ENCODE peak calls at places on chromosomes 2 and 18, in ten cellular contexts. N, J, G, C, Q, Z, E, H, D and L are unnamed samples.

GRCh38 chr2:11250400-11251277 is 93.8 kb downstream of the ROCK2 start:
- DNase-seq in N (no peak), J (no peak), G (no peak), C (no peak), Q (no peak), Z (no peak), E (no peak), H (no peak), D (no peak), L (peak)

GRCh38 chr2:190627881-190628412 is 20.9 kb upstream of the NAB1 start:
- DNase-seq in N (peak), J (no peak), G (no peak), C (no peak), Q (peak), Z (no peak), E (no peak), H (no peak), D (no peak), L (peak)

GRCh38 chr2:88005776-88006175 is 10.6 kb downstream of the RNU2-63P start:
- DNase-seq in N (no peak), J (peak), G (no peak), C (no peak), Q (no peak), Z (no peak), E (no peak), H (no peak), D (no peak), L (no peak)

GRCh38 chr2:50223643-50224042 is 808.3 kb downstream of the NRXN1 start:
- DNase-seq in N (no peak), J (no peak), G (no peak), C (no peak), Q (no peak), Z (no peak), E (no peak), H (no peak), D (no peak), L (no peak)

GRCh38 chr2:222057249-222058073 is 241.3 kb downstream of the PAX3 start:
- DNase-seq in N (peak), J (no peak), G (no peak), C (no peak), Q (no peak), Z (no peak), E (no peak), H (no peak), D (no peak), L (peak)

GRCh38 chr2:232235716-232236115 is 142.8 kb upstream of the ALPP start:
- DNase-seq in N (peak), J (no peak), G (no peak), C (no peak), Q (no peak), Z (no peak), E (no peak), H (no peak), D (no peak), L (no peak)

GRCh38 chr2:164757934-164758695 is 83.5 kb downstream of the COBLL1 start:
- DNase-seq in N (no peak), J (no peak), G (no peak), C (no peak), Q (no peak), Z (no peak), E (no peak), H (no peak), D (peak), L (no peak)

GRCh38 chr2:160477032-160477431 is 16.6 kb downstream of the RBMS1 start:
- DNase-seq in N (no peak), J (no peak), G (no peak), C (no peak), Q (no peak), Z (no peak), E (no peak), H (no peak), D (no peak), L (no peak)

GRCh38 chr18:58858591-58859468 is 5.8 kb upstream of the ZNF532 start:
- DNase-seq in N (no peak), J (peak), G (no peak), C (no peak), Q (no peak), Z (no peak), E (no peak), H (peak), D (no peak), L (no peak)

GRCh38 chr2:159904127-159904564 is 106.1 kb upstream of the CD302 start:
- DNase-seq in N (peak), J (no peak), G (no peak), C (no peak), Q (peak), Z (no peak), E (no peak), H (no peak), D (no peak), L (peak)

GRCh38 chr2:176126929-176127768 is 2.4 kb upstream of the HOXD8 start:
- DNase-seq in N (peak), J (no peak), G (peak), C (no peak), Q (no peak), Z (no peak), E (no peak), H (peak), D (peak), L (peak)

GRCh38 chr2:60294901-60295590 is 258.4 kb downstream of the BCL11A start:
- DNase-seq in N (no peak), J (peak), G (no peak), C (no peak), Q (no peak), Z (no peak), E (no peak), H (no peak), D (peak), L (no peak)

GRCh38 chr2:205585451-205586045 is 96.8 kb upstream of the NRP2 start:
- DNase-seq in N (no peak), J (no peak), G (no peak), C (no peak), Q (no peak), Z (no peak), E (no peak), H (no peak), D (no peak), L (no peak)

GRCh38 chr2:110812726-110813645 is 80.6 kb downstream of the ACOXL start:
- DNase-seq in N (no peak), J (no peak), G (no peak), C (no peak), Q (no peak), Z (no peak), E (no peak), H (no peak), D (no peak), L (no peak)

GRCh38 chr2:23452853-23453420 is 68.0 kb downstream of the KLHL29 start:
- DNase-seq in N (no peak), J (peak), G (no peak), C (peak), Q (no peak), Z (peak), E (no peak), H (peak), D (no peak), L (no peak)

GRCh38 chr2:133819906-133820305 is 251.6 kb upstream of the NCKAP5 start:
- DNase-seq in N (no peak), J (no peak), G (no peak), C (no peak), Q (no peak), Z (no peak), E (no peak), H (no peak), D (no peak), L (no peak)

GRCh38 chr2:69272803-69273471 is 114.1 kb downstream of the GFPT1 start:
- DNase-seq in N (peak), J (no peak), G (no peak), C (no peak), Q (no peak), Z (no peak), E (no peak), H (no peak), D (peak), L (peak)

GRCh38 chr18:79863946-79864725 is 66.4 kb downstream of the KCNG2 start:
- DNase-seq in N (peak), J (peak), G (peak), C (no peak), Q (peak), Z (no peak), E (no peak), H (no peak), D (no peak), L (no peak)

GRCh38 chr2:135149251-135149650 is 97.2 kb downstream of the RAB3GAP1 start:
- DNase-seq in N (no peak), J (no peak), G (no peak), C (no peak), Q (no peak), Z (no peak), E (no peak), H (no peak), D (peak), L (peak)

GRCh38 chr2:69683170-69683971 is 39.8 kb upstream of the AAK1 start:
- DNase-seq in N (no peak), J (no peak), G (no peak), C (peak), Q (no peak), Z (no peak), E (no peak), H (no peak), D (peak), L (peak)

GRCh38 chr18:79056827-79057367 is 12.3 kb upstream of the ATP9B start:
- DNase-seq in N (no peak), J (no peak), G (no peak), C (no peak), Q (no peak), Z (no peak), E (no peak), H (no peak), D (no peak), L (no peak)

GRCh38 chr2:127453392-127454171 is 35.4 kb downstream of the PROC start:
- DNase-seq in N (peak), J (no peak), G (no peak), C (no peak), Q (no peak), Z (no peak), E (no peak), H (no peak), D (peak), L (peak)

GRCh38 chr2:236634203-236634602 is 64.6 kb downstream of the ACKR3 start:
- DNase-seq in N (no peak), J (no peak), G (no peak), C (no peak), Q (no peak), Z (no peak), E (no peak), H (no peak), D (no peak), L (no peak)

GRCh38 chr2:211724933-211725332 is 813.7 kb downstream of the ERBB4 start:
- DNase-seq in N (no peak), J (no peak), G (no peak), C (no peak), Q (no peak), Z (no peak), E (no peak), H (no peak), D (no peak), L (no peak)

GRCh38 chr2:99957724-99958123 is 184.7 kb downstream of the AFF3 start:
- DNase-seq in N (no peak), J (no peak), G (no peak), C (no peak), Q (no peak), Z (no peak), E (no peak), H (no peak), D (no peak), L (no peak)

GRCh38 chr2:202377308-202377736 is 1.2 kb downstream of the BMPR2 start:
- DNase-seq in N (peak), J (no peak), G (peak), C (no peak), Q (peak), Z (no peak), E (no peak), H (peak), D (peak), L (peak)

GRCh38 chr2:192286093-192286701 is 91.5 kb upstream of the TMEFF2 start:
- DNase-seq in N (peak), J (no peak), G (no peak), C (no peak), Q (no peak), Z (no peak), E (peak), H (no peak), D (peak), L (peak)

GRCh38 chr2:169828141-169828811 is 1.0 kb downstream of the UBR3 start:
- DNase-seq in N (peak), J (no peak), G (no peak), C (no peak), Q (no peak), Z (peak), E (no peak), H (peak), D (peak), L (peak)

GRCh38 chr2:95158891-95159619 is 593 bp downstream of the ZNF514 start:
- DNase-seq in N (peak), J (no peak), G (peak), C (no peak), Q (peak), Z (no peak), E (no peak), H (peak), D (peak), L (peak)

GRCh38 chr2:126889501-126890135 is 9.1 kb upstream of the TEX51 start:
- DNase-seq in N (no peak), J (no peak), G (no peak), C (no peak), Q (peak), Z (no peak), E (no peak), H (no peak), D (no peak), L (no peak)

GRCh38 chr2:232458661-232459418 is 2.9 kb downstream of the ALPI start:
- DNase-seq in N (peak), J (no peak), G (no peak), C (no peak), Q (peak), Z (no peak), E (no peak), H (peak), D (no peak), L (no peak)

GRCh38 chr18:9333441-9334350 is 877 bp upstream of the TWSG1 start:
- DNase-seq in N (peak), J (no peak), G (no peak), C (no peak), Q (peak), Z (no peak), E (no peak), H (peak), D (no peak), L (peak)

DNA sequence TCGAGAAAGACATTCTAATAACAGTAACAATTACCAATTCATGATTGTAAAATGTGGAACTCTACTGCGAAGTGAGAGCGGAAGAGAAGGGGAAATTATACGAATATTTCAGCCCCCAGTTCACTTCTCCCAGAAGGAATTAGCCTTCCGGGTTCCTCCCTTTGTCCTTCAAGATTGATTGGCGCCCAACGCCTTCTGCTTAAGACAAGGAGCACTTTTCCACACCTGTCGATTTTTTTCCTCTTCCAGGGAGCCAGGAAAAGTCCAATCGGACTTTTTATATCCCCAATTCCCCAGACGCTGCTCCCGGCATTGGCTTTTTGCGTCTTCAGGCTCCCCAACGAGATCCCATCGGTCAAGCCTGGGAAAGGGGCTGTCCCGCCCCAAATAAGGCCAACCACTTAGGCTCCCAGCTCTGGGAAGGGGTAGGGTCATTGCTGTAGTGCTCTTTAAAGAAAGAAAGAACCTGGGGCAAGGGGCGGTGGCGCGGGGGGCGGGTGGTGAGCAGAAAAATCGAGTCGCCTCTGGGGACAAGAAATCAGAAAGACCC is 1.5 kb downstream of the DSC2 start:
- DNase-seq in N (peak), J (peak), G (no peak), C (no peak), Q (peak), Z (no peak), E (no peak), H (no peak), D (peak), L (no peak)
- H3K4me3 ChIP-seq in N (peak), J (peak), G (peak), C (no peak), Q (peak), Z (no peak), E (peak), H (peak), D (peak), L (no peak)

GRCh38 chr2:224195954-224196571 is 157.0 kb upstream of the SERPINE2 start:
- DNase-seq in N (no peak), J (no peak), G (no peak), C (no peak), Q (no peak), Z (no peak), E (no peak), H (peak), D (no peak), L (no peak)
- TF ChIP-seq POLR2AphosphoS5 in N (no peak), J (no peak), G (no peak), C (no peak), Q (no peak), Z (no peak), E (no peak), H (no peak), D (no peak), L (no peak)

DNA sequence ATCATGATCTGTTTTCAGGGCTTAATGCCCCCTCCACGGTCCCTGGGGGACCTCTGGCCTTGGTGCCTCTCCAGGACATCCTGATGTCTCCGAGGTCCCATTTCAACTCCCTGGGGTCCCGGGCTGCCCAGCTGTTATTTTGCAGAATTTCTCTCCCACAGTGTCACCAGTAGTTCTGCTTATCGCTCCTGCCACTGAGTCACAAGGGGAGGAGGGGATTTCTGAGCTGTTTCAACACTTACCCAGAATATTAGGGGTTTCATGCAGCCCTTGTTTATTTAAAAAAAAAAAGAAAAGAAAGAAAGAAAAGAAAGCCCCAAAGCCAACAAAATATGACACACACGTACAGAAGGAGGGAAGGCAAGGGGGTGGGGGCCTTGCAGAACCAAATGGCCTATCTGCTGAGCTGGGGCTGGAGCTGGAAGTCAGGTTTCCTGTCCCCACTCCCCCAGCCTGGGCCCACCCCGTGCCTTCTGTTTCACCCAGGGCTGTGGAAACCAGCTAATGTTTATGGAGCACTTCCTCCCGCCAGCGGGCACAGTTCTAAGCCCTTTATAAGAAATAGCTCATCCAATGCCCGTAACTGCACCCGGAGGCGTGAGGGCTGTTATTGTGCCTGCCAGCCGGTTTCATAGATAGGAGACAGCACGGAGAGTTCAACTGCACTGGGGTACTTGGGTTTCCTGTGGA is 8.4 kb upstream of the ARID5A start:
- DNase-seq in N (no peak), J (no peak), G (no peak), C (no peak), Q (peak), Z (peak), E (no peak), H (peak), D (no peak), L (peak)
- H3K4me3 ChIP-seq in N (peak), J (peak), G (peak), C (no peak), Q (peak), Z (peak), E (no peak), H (peak), D (no peak), L (peak)

DNA sequence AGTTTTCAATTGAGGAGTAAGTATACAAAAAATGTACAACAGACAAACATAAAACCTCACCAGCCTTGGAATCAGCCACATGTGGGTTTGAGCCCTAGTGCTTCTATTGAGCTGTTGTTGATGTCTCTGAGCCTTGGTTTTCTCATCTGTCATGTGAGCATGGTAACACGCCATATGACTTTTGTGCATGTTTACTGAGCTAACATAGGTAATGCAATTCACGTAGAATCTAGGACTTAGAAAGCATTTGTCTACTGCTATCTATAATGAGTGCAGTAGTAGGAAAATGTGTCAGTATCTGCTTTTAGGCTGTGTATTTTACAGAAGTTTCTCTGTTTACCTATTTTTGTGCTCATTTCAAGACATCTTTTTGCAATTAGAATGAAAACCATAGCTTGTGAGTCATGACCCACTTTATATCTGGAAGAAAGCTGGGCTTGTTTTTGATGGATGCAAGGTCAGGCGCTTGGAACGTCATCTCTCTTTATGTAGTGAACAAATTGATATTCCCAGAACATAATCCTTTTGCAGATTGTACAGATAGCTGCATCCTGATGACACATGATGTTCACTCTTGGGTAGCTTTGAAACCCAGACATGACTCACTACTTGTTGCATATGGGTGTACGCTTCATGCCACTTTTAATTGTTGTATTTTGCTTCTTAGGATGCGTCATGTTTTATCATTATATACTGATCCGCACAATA is 94.3 kb downstream of the RNF144A start:
- DNase-seq in N (no peak), J (no peak), G (no peak), C (no peak), Q (no peak), Z (no peak), E (no peak), H (no peak), D (no peak), L (no peak)
- TF ChIP-seq POLR2AphosphoS5 in N (no peak), J (no peak), G (no peak), C (no peak), Q (no peak), Z (no peak), E (no peak), H (no peak), D (no peak), L (no peak)

GRCh38 chr2:65298089-65298488 is 70.5 kb downstream of the ACTR2 start:
- DNase-seq in N (no peak), J (no peak), G (no peak), C (no peak), Q (no peak), Z (no peak), E (no peak), H (no peak), D (no peak), L (no peak)

GRCh38 chr2:65299246-65299645 is 71.6 kb downstream of the ACTR2 start:
- DNase-seq in N (no peak), J (no peak), G (no peak), C (no peak), Q (no peak), Z (no peak), E (no peak), H (no peak), D (no peak), L (no peak)

GRCh38 chr2:65297544-65297943 is 69.9 kb downstream of the ACTR2 start:
- DNase-seq in N (no peak), J (no peak), G (no peak), C (no peak), Q (no peak), Z (no peak), E (no peak), H (no peak), D (no peak), L (no peak)

GRCh38 chr2:65300134-65300771 is 72.6 kb downstream of the ACTR2 start:
- DNase-seq in N (no peak), J (peak), G (peak), C (no peak), Q (no peak), Z (no peak), E (no peak), H (peak), D (no peak), L (no peak)

GRCh38 chr2:65300772-65301711 is 73.4 kb downstream of the ACTR2 start:
- DNase-seq in N (peak), J (no peak), G (peak), C (no peak), Q (peak), Z (peak), E (no peak), H (no peak), D (peak), L (no peak)
- H3K4me3 ChIP-seq in N (no peak), J (peak), G (peak), C (peak), Q (peak), Z (peak), E (no peak), H (no peak), D (peak), L (no peak)

GRCh38 chr2:97995026-97995733 is 568 bp downstream of the TMEM131 start:
- DNase-seq in N (peak), J (no peak), G (peak), C (no peak), Q (peak), Z (peak), E (no peak), H (peak), D (peak), L (peak)

GRCh38 chr2:97996679-97997078 is 931 bp upstream of the TMEM131 start:
- DNase-seq in N (peak), J (no peak), G (no peak), C (no peak), Q (peak), Z (no peak), E (no peak), H (no peak), D (no peak), L (no peak)

GRCh38 chr2:97993926-97994325 is 1.8 kb downstream of the TMEM131 start:
- DNase-seq in N (no peak), J (no peak), G (no peak), C (no peak), Q (no peak), Z (no peak), E (no peak), H (no peak), D (no peak), L (no peak)

GRCh38 chr2:97997774-97998392 is 2.1 kb upstream of the TMEM131 start:
- DNase-seq in N (peak), J (no peak), G (no peak), C (no peak), Q (no peak), Z (no peak), E (no peak), H (no peak), D (peak), L (no peak)

GRCh38 chr2:97995734-97996624 is at the start of gene TMEM131:
- DNase-seq in N (peak), J (peak), G (peak), C (no peak), Q (peak), Z (peak), E (peak), H (peak), D (peak), L (peak)
- TF ChIP-seq POLR2AphosphoS5 in N (peak), J (peak), G (peak), C (peak), Q (peak), Z (peak), E (peak), H (peak), D (peak), L (no peak)